ENCODE peak calls at places on chromosomes 11 and 22, in five cellular contexts. P is GM12892, M is endothelial cell of umbilical vein, N is HCT116, D is transverse colon. Z is an unnamed sample.

GRCh38 chr11:33931032-33931431 is 39.2 kb upstream of the LMO2 start:
- DNase-seq in P (no peak), M (no peak), N (no peak), D (no peak), Z (no peak)

GRCh38 chr11:104873252-104873651 is 25.0 kb downstream of the CASP12 start:
- DNase-seq in P (no peak), M (no peak), N (no peak), D (no peak), Z (no peak)

GRCh38 chr11:115930886-115931537 is 426.8 kb upstream of the CADM1 start:
- DNase-seq in P (no peak), M (no peak), N (no peak), D (peak; percentile 22), Z (no peak)

GRCh38 chr11:27894552-27894951 is 194.3 kb upstream of the BDNF start:
- DNase-seq in P (no peak), M (no peak), N (no peak), D (no peak), Z (no peak)

GRCh38 chr11:85752890-85753581 is 57.9 kb downstream of the SYTL2 start:
- DNase-seq in P (no peak), M (peak; percentile 9), N (no peak), D (peak; percentile 62), Z (no peak)

GRCh38 chr11:12772324-12772723 is 98.1 kb downstream of the TEAD1 start:
- DNase-seq in P (no peak), M (no peak), N (no peak), D (no peak), Z (no peak)

GRCh38 chr22:19510919-19511341 is 13.3 kb downstream of the CLDN5 start:
- DNase-seq in P (no peak), M (no peak), N (no peak), D (no peak), Z (no peak)

GRCh38 chr11:128379587-128380279 is 207.6 kb downstream of the ETS1 start:
- DNase-seq in P (no peak), M (no peak), N (no peak), D (no peak), Z (no peak)

GRCh38 chr22:26362471-26362870 is 66.6 kb upstream of the ASPHD2 start:
- DNase-seq in P (no peak), M (no peak), N (no peak), D (no peak), Z (no peak)

GRCh38 chr11:17641792-17642350 is 77.5 kb upstream of the MYOD1 start:
- DNase-seq in P (no peak), M (no peak), N (no peak), D (no peak), Z (no peak)

GRCh38 chr22:32754413-32755041 is 47.0 kb upstream of the TIMP3 start:
- DNase-seq in P (no peak), M (no peak), N (no peak), D (peak; percentile 16), Z (no peak)

GRCh38 chr11:14537134-14537599 is 17.0 kb upstream of the PSMA1 start:
- DNase-seq in P (peak; percentile 36), M (peak; percentile 60), N (no peak), D (peak; percentile 32), Z (no peak)

GRCh38 chr22:44461083-44461375 is 37.0 kb downstream of the RTL6 start:
- DNase-seq in P (no peak), M (no peak), N (no peak), D (no peak), Z (no peak)

GRCh38 chr11:120273432-120273831 is 33.5 kb downstream of the POU2F3 start:
- DNase-seq in P (no peak), M (no peak), N (no peak), D (no peak), Z (no peak)

GRCh38 chr11:72684236-72684912 is 10.2 kb upstream of the PDE2A start:
- DNase-seq in P (peak; percentile 84), M (peak; percentile 50), N (peak; percentile 44), D (peak; percentile 58), Z (peak; percentile 25)
- TF ChIP-seq POLR2AphosphoS5 in P (no peak), M (no peak), N (no peak), D (no peak), Z (no peak)

GRCh38 chr11:107858217-107859070 is at the start of gene SLC35F2:
- DNase-seq in P (peak; percentile 63), M (peak; percentile 90), N (peak; percentile 73), D (peak; percentile 85), Z (peak; percentile 67)
- TF ChIP-seq POLR2A in P (peak; percentile 94), M (peak; percentile 86), N (peak; percentile 69), D (peak; percentile 80), Z (no peak)

GRCh38 chr11:10592331-10592730 is 23.9 kb upstream of the LYVE1 start:
- DNase-seq in P (no peak), M (peak; percentile 68), N (peak; percentile 26), D (no peak), Z (no peak)
- TF ChIP-seq POLR2AphosphoS5 in P (no peak), M (no peak), N (no peak), D (no peak), Z (peak; percentile 24)

GRCh38 chr11:43947003-43947500 is 4.6 kb downstream of the C11orf96 start:
- DNase-seq in P (no peak), M (no peak), N (peak; percentile 19), D (no peak), Z (no peak)
- TF ChIP-seq POLR2A in P (no peak), M (no peak), N (no peak), D (no peak), Z (no peak)

Z was measured in prostate gland.